ENCODE peak calls at places on chromosome 20, in nine cellular contexts. F, D, B, K, W, X, C, E and U are unnamed samples.

GRCh38 chr20:33079267-33079666 is at the start of gene BPIFB4:
- DNase-seq in F (no peak), D (no peak), B (no peak), K (no peak), W (no peak), X (no peak), C (no peak), E (no peak), U (no peak)

GRCh38 chr20:24694157-24694726 is 224.8 kb downstream of the SYNDIG1 start:
- DNase-seq in F (no peak), D (no peak), B (no peak), K (peak; percentile 9), W (no peak), X (no peak), C (no peak), E (no peak), U (peak; percentile 11)

GRCh38 chr20:8646716-8647115 is 422.2 kb upstream of the PLCB4 start:
- DNase-seq in F (peak; percentile 71), D (peak; percentile 73), B (no peak), K (no peak), W (no peak), X (no peak), C (no peak), E (no peak), U (no peak)

GRCh38 chr20:51661609-51662178 is 106.5 kb downstream of the ATP9A start:
- DNase-seq in F (peak; percentile 28), D (no peak), B (no peak), K (no peak), W (no peak), X (no peak), C (peak; percentile 53), E (no peak), U (no peak)

GRCh38 chr20:24991897-24992419 is 593 bp downstream of the APMAP start:
- DNase-seq in F (no peak), D (no peak), B (no peak), K (no peak), W (no peak), X (no peak), C (no peak), E (no peak), U (peak; percentile 33)

GRCh38 chr20:38935967-38936407 is 9.8 kb downstream of the FAM83D start:
- DNase-seq in F (no peak), D (no peak), B (no peak), K (no peak), W (no peak), X (no peak), C (no peak), E (no peak), U (no peak)

GRCh38 chr20:20014659-20015058 is 2.5 kb upstream of the NAA20 start:
- DNase-seq in F (no peak), D (no peak), B (no peak), K (no peak), W (no peak), X (no peak), C (no peak), E (peak; percentile 2), U (no peak)

GRCh38 chr20:49635171-49635570 is 67.2 kb upstream of the PTGIS start:
- DNase-seq in F (no peak), D (no peak), B (no peak), K (peak; percentile 34), W (no peak), X (no peak), C (no peak), E (no peak), U (no peak)

GRCh38 chr20:3165473-3166337 is 6.0 kb upstream of the FASTKD5 start:
- DNase-seq in F (no peak), D (no peak), B (no peak), K (peak; percentile 37), W (no peak), X (no peak), C (no peak), E (no peak), U (no peak)

GRCh38 chr20:61850457-61850856 is 215.2 kb downstream of the TAF4 start:
- DNase-seq in F (no peak), D (no peak), B (no peak), K (no peak), W (no peak), X (no peak), C (no peak), E (no peak), U (no peak)

GRCh38 chr20:37879003-37879599 is 23.8 kb upstream of the VSTM2L start:
- DNase-seq in F (no peak), D (no peak), B (no peak), K (no peak), W (no peak), X (no peak), C (no peak), E (no peak), U (no peak)

GRCh38 chr20:51100617-51101016 is 77.7 kb upstream of the KCNG1 start:
- DNase-seq in F (no peak), D (no peak), B (no peak), K (peak; percentile 51), W (no peak), X (no peak), C (no peak), E (no peak), U (no peak)

GRCh38 chr20:57387945-57388351 is 3.2 kb upstream of the RBM38 start:
- DNase-seq in F (no peak), D (no peak), B (no peak), K (no peak), W (no peak), X (no peak), C (no peak), E (no peak), U (peak; percentile 46)

GRCh38 chr20:22861231-22861980 is 173.7 kb upstream of the SSTR4 start:
- DNase-seq in F (no peak), D (no peak), B (no peak), K (no peak), W (no peak), X (no peak), C (no peak), E (no peak), U (no peak)

GRCh38 chr20:57665589-57665971 is 44.2 kb downstream of the PMEPA1 start:
- DNase-seq in F (no peak), D (no peak), B (no peak), K (no peak), W (no peak), X (no peak), C (no peak), E (no peak), U (no peak)

GRCh38 chr20:32249030-32249738 is 28.3 kb upstream of the KIF3B start:
- DNase-seq in F (no peak), D (no peak), B (peak; percentile 25), K (no peak), W (no peak), X (no peak), C (peak; percentile 44), E (peak; percentile 63), U (no peak)